ENCODE peak calls at places on chromosomes 3 and 15, in four cellular contexts. One of them, this sample, is unnamed.

GRCh38 chr15:73983773-73984172 is 8.3 kb downstream of the STOML1 start:
- DNase-seq in GM12878: no peak
- DNase-seq in H1: no peak
- DNase-seq in HepG2: no peak
- DNase-seq in this sample: no peak

GRCh38 chr3:195188530-195188917 is 82.4 kb downstream of the XXYLT1 start:
- DNase-seq in GM12878: no peak
- DNase-seq in H1: no peak
- DNase-seq in HepG2: no peak
- DNase-seq in this sample: peak

GRCh38 chr3:76352069-76352847 is 566.9 kb upstream of the ZNF717 start:
- DNase-seq in GM12878: no peak
- DNase-seq in H1: no peak
- DNase-seq in HepG2: no peak
- DNase-seq in this sample: no peak

GRCh38 chr3:9347887-9348286 is 15.0 kb upstream of the THUMPD3 start:
- DNase-seq in GM12878: no peak
- DNase-seq in H1: no peak
- DNase-seq in HepG2: no peak
- DNase-seq in this sample: no peak

GRCh38 chr3:35664460-35664919 is 25.2 kb downstream of the ARPP21 start:
- DNase-seq in GM12878: peak
- DNase-seq in H1: peak
- DNase-seq in HepG2: no peak
- DNase-seq in this sample: no peak

GRCh38 chr3:97956051-97956450 is 16.2 kb downstream of the RIOX2 start:
- DNase-seq in GM12878: no peak
- DNase-seq in H1: no peak
- DNase-seq in HepG2: no peak
- DNase-seq in this sample: no peak

GRCh38 chr15:80694624-80695098 is 449 bp upstream of the ABHD17C start:
- DNase-seq in GM12878: no peak
- DNase-seq in H1: peak
- DNase-seq in HepG2: no peak
- DNase-seq in this sample: peak

GRCh38 chr15:63466378-63467192 is 37.8 kb upstream of the USP3 start:
- DNase-seq in GM12878: no peak
- DNase-seq in H1: peak
- DNase-seq in HepG2: peak
- DNase-seq in this sample: peak

GRCh38 chr3:169112153-169112892 is 551.2 kb downstream of the MECOM start:
- DNase-seq in GM12878: no peak
- DNase-seq in H1: no peak
- DNase-seq in HepG2: peak
- DNase-seq in this sample: no peak

GRCh38 chr3:133742351-133743091 is 3.7 kb upstream of the TF start:
- DNase-seq in GM12878: peak
- DNase-seq in H1: no peak
- DNase-seq in HepG2: peak
- DNase-seq in this sample: no peak

GRCh38 chr15:75731248-75732100 is 18.8 kb upstream of the CSPG4 start:
- DNase-seq in GM12878: no peak
- DNase-seq in H1: peak
- DNase-seq in HepG2: no peak
- DNase-seq in this sample: no peak

GRCh38 chr3:183254816-183255730 is 2.0 kb downstream of the B3GNT5 start:
- DNase-seq in GM12878: no peak
- DNase-seq in H1: no peak
- DNase-seq in HepG2: no peak
- DNase-seq in this sample: peak

GRCh38 chr3:161310649-161311423 is 60.5 kb downstream of the SPTSSB start:
- DNase-seq in GM12878: peak
- DNase-seq in H1: no peak
- DNase-seq in HepG2: no peak
- DNase-seq in this sample: no peak
- TF ChIP-seq HDAC2 in GM12878: no peak
- TF ChIP-seq HDAC2 in H1: no peak
- TF ChIP-seq HDAC2 in HepG2: no peak
- TF ChIP-seq HDAC2 in this sample: no peak

DNA sequence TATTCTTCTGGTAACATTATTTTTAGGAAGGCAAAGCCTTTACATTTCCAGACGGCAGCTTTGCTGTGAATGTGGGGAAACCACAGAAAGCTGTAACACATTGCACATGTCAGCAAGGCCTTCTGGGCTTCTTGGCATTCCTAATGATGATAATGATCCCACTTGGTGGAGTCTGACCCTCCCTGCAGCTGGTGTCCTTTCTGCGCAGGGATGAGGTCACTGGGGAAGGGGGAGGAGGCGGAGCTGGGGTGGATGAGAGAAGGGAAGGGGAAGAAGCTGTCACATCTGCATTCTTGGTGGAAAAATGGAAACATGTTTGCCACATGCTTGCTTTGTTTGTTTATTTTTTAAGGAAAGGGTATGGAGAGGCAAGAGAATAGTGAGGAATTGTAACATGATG is 68.6 kb downstream of the FILIP1L start:
- DNase-seq in GM12878: no peak
- DNase-seq in H1: no peak
- DNase-seq in HepG2: no peak
- DNase-seq in this sample: peak
- TF ChIP-seq ZNF274 in GM12878: no peak
- TF ChIP-seq ZNF274 in H1: no peak
- TF ChIP-seq ZNF274 in HepG2: no peak
- TF ChIP-seq ZNF274 in this sample: no peak

GRCh38 chr3:184380627-184381260 is 890 bp downstream of the CHRD start:
- DNase-seq in GM12878: no peak
- DNase-seq in H1: no peak
- DNase-seq in HepG2: no peak
- DNase-seq in this sample: no peak
- H3K4me3 ChIP-seq in GM12878: no peak
- H3K4me3 ChIP-seq in H1: peak
- H3K4me3 ChIP-seq in HepG2: peak
- H3K4me3 ChIP-seq in this sample: no peak

GRCh38 chr15:77851696-77852095 is 219.0 kb upstream of the LINGO1 start:
- DNase-seq in GM12878: no peak
- DNase-seq in H1: no peak
- DNase-seq in HepG2: peak
- DNase-seq in this sample: no peak
- TF ChIP-seq HDAC2 in GM12878: no peak
- TF ChIP-seq HDAC2 in H1: no peak
- TF ChIP-seq HDAC2 in HepG2: no peak
- TF ChIP-seq HDAC2 in this sample: no peak

GRCh38 chr3:122107171-122107570 is 52.0 kb downstream of the CD86 start:
- DNase-seq in GM12878: no peak
- DNase-seq in H1: no peak
- DNase-seq in HepG2: no peak
- DNase-seq in this sample: no peak

GRCh38 chr3:122111974-122112373 is 56.8 kb downstream of the CD86 start:
- DNase-seq in GM12878: no peak
- DNase-seq in H1: no peak
- DNase-seq in HepG2: no peak
- DNase-seq in this sample: no peak

GRCh38 chr3:122112754-122113153 is 57.6 kb downstream of the CD86 start:
- DNase-seq in GM12878: no peak
- DNase-seq in H1: no peak
- DNase-seq in HepG2: no peak
- DNase-seq in this sample: no peak
- TF ChIP-seq ZNF274 in GM12878: no peak
- TF ChIP-seq ZNF274 in H1: no peak
- TF ChIP-seq ZNF274 in HepG2: no peak
- TF ChIP-seq ZNF274 in this sample: no peak

GRCh38 chr3:5166846-5167245 is 20.7 kb upstream of the EDEM1 start:
- DNase-seq in GM12878: no peak
- DNase-seq in H1: no peak
- DNase-seq in HepG2: no peak
- DNase-seq in this sample: no peak

GRCh38 chr3:5162102-5162501 is 25.4 kb upstream of the EDEM1 start:
- DNase-seq in GM12878: no peak
- DNase-seq in H1: no peak
- DNase-seq in HepG2: peak
- DNase-seq in this sample: no peak

GRCh38 chr3:5165698-5166097 is 21.8 kb upstream of the EDEM1 start:
- DNase-seq in GM12878: no peak
- DNase-seq in H1: no peak
- DNase-seq in HepG2: no peak
- DNase-seq in this sample: no peak

GRCh38 chr3:5155241-5155640 is 32.3 kb upstream of the EDEM1 start:
- DNase-seq in GM12878: no peak
- DNase-seq in H1: no peak
- DNase-seq in HepG2: no peak
- DNase-seq in this sample: no peak

GRCh38 chr3:5160926-5161858 is 26.3 kb upstream of the EDEM1 start:
- DNase-seq in GM12878: no peak
- DNase-seq in H1: no peak
- DNase-seq in HepG2: no peak
- DNase-seq in this sample: no peak
- H3K4me3 ChIP-seq in GM12878: no peak
- H3K4me3 ChIP-seq in H1: no peak
- H3K4me3 ChIP-seq in HepG2: no peak
- H3K4me3 ChIP-seq in this sample: no peak

DNA sequence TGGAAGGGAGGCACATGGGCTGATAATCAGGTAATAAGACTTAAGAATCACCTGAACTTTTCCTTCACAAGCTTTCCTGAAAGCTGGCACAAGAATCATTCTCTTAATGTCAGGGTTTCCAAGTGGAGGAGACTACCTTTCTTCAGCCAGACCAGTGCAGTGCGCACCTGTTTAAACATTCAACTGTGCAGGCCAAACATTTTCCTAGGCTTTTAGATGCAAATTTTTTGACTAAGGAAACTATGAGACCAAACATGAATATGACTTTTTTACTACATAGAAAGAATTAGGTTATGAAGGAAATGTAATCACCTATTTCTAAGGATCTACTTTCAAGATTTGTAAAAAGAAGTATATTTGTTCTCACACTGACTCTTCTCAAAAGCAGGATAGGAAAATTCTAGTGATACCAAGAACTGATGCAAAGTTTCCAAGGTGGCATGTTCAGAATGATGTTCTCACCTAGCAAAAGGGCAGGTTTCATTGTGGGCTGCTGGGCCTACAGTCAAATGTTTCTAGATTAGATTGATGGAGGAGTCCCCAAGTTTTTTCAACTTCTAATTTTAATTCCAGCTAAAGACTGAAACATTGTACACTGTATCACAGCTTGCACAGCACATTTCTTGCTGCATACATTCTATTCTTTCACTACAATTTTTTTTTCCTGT is 339.1 kb downstream of the TIGIT start:
- DNase-seq in GM12878: no peak
- DNase-seq in H1: no peak
- DNase-seq in HepG2: no peak
- DNase-seq in this sample: no peak
- TF ChIP-seq HDAC2 in GM12878: no peak
- TF ChIP-seq HDAC2 in H1: no peak
- TF ChIP-seq HDAC2 in HepG2: no peak
- TF ChIP-seq HDAC2 in this sample: no peak

GRCh38 chr15:69034352-69034751 is 19.9 kb downstream of the NOX5 start:
- DNase-seq in GM12878: no peak
- DNase-seq in H1: no peak
- DNase-seq in HepG2: no peak
- DNase-seq in this sample: no peak

GRCh38 chr15:69027976-69028518 is 13.6 kb downstream of the NOX5 start:
- DNase-seq in GM12878: no peak
- DNase-seq in H1: no peak
- DNase-seq in HepG2: no peak
- DNase-seq in this sample: no peak

GRCh38 chr15:69032006-69032405 is 17.5 kb downstream of the NOX5 start:
- DNase-seq in GM12878: no peak
- DNase-seq in H1: no peak
- DNase-seq in HepG2: no peak
- DNase-seq in this sample: no peak

GRCh38 chr15:69032703-69033373 is 18.3 kb downstream of the NOX5 start:
- DNase-seq in GM12878: no peak
- DNase-seq in H1: no peak
- DNase-seq in HepG2: no peak
- DNase-seq in this sample: no peak

DNA sequence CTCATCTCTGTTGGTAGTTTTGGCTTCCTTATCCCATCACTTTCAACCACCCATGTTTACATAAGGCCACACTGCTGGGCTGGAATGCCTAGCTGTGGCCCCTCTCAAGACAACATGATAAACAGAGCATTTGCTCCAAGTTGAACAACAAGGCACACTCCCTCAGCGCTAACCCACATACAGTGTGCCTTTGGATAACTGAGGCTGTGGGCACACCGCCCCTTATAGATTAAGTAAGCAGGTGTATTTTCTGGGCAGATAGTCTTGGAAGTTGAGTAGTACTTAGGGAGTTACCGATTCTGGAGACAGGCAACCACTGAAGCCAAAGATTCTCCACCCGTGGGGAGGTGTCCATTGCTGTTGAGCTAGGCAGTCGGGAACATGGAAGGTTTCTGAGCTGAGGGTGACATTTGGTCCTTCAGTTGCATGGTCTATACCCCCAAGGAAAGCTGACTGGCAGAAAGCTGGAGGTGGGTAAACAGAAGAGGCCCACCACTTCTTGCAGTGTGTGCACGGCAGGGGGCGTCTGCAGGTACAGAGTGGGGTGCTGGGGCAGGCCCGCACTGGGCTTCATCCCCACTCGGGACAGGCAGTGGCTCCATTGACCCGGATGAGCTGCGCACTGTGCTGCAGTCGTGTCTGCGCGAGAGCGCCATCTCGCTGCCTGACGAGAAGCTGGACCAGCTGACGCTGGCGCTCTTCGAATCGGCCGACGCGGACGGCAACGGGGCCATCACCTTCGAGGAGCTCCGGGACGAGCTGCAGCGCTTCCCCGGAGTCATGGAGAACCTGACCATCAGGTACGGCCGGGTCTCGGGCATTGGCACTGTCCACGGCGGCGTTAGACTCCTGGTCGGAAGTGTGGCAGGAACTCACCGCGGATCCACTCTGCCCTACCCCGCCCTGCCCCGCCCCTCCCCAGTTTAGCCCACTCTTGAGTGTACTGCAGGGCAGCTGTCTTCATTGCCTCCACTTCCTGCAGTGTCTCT is 16.8 kb downstream of the NOX5 start:
- DNase-seq in GM12878: no peak
- DNase-seq in H1: peak
- DNase-seq in HepG2: no peak
- DNase-seq in this sample: peak
- TF ChIP-seq ZNF274 in GM12878: no peak
- TF ChIP-seq ZNF274 in H1: no peak
- TF ChIP-seq ZNF274 in HepG2: no peak
- TF ChIP-seq ZNF274 in this sample: no peak

GRCh38 chr3:127133971-127134370 is 59.0 kb upstream of the PRR23E start:
- DNase-seq in GM12878: no peak
- DNase-seq in H1: no peak
- DNase-seq in HepG2: no peak
- DNase-seq in this sample: no peak

GRCh38 chr3:127132876-127133275 is 60.1 kb upstream of the PRR23E start:
- DNase-seq in GM12878: no peak
- DNase-seq in H1: no peak
- DNase-seq in HepG2: no peak
- DNase-seq in this sample: no peak

GRCh38 chr3:127135241-127136023 is 57.5 kb upstream of the PRR23E start:
- DNase-seq in GM12878: no peak
- DNase-seq in H1: no peak
- DNase-seq in HepG2: no peak
- DNase-seq in this sample: peak

GRCh38 chr3:127134887-127135240 is 58.1 kb upstream of the PRR23E start:
- DNase-seq in GM12878: no peak
- DNase-seq in H1: no peak
- DNase-seq in HepG2: no peak
- DNase-seq in this sample: no peak

GRCh38 chr3:127134466-127134865 is 58.5 kb upstream of the PRR23E start:
- DNase-seq in GM12878: no peak
- DNase-seq in H1: no peak
- DNase-seq in HepG2: no peak
- DNase-seq in this sample: no peak
- H3K4me3 ChIP-seq in GM12878: no peak
- H3K4me3 ChIP-seq in H1: no peak
- H3K4me3 ChIP-seq in HepG2: no peak
- H3K4me3 ChIP-seq in this sample: no peak